ENCODE peak calls at places on chromosome 18, in five cellular contexts. T is A172, L is A673, M is AG04450, K is M059J. G is an unnamed sample.

GRCh38 chr18:79394438-79395307 is 1.1 kb upstream of the NFATC1 start:
- DNase-seq in T (no peak), L (peak), M (no peak), K (peak), G (peak)

GRCh38 chr18:69518989-69519388 is 118.3 kb downstream of the DOK6 start:
- DNase-seq in T (no peak), L (no peak), M (no peak), K (peak), G (no peak)

GRCh38 chr18:69935319-69936190 is 12.1 kb downstream of the CD226 start:
- DNase-seq in T (no peak), L (no peak), M (no peak), K (no peak), G (no peak)

GRCh38 chr18:46917808-46918600 is 602 bp downstream of the KATNAL2 start:
- DNase-seq in T (peak), L (peak), M (no peak), K (peak), G (peak)

GRCh38 chr18:24862225-24862893 is 401.9 kb downstream of the HRH4 start:
- DNase-seq in T (no peak), L (no peak), M (no peak), K (peak), G (no peak)

GRCh38 chr18:57519668-57520424 is 66.7 kb downstream of the FECH start:
- DNase-seq in T (no peak), L (no peak), M (no peak), K (peak), G (no peak)

GRCh38 chr18:46350598-46351172 is 246.5 kb downstream of the HAUS1 start:
- DNase-seq in T (no peak), L (no peak), M (no peak), K (no peak), G (no peak)

GRCh38 chr18:23994361-23994902 is 20.1 kb upstream of the TTC39C start:
- DNase-seq in T (peak), L (peak), M (peak), K (peak), G (peak)

GRCh38 chr18:57154389-57154788 is 7.5 kb downstream of the BOD1L2 start:
- DNase-seq in T (no peak), L (no peak), M (no peak), K (no peak), G (no peak)

GRCh38 chr18:21662591-21662990 is 42.0 kb downstream of the ABHD3 start:
- DNase-seq in T (no peak), L (no peak), M (no peak), K (no peak), G (no peak)

GRCh38 chr18:61199131-61199903 is 133.9 kb upstream of the CDH20 start:
- DNase-seq in T (no peak), L (no peak), M (no peak), K (no peak), G (peak)

GRCh38 chr18:45249306-45249705 is 366.0 kb upstream of the SLC14A2 start:
- DNase-seq in T (no peak), L (no peak), M (no peak), K (no peak), G (no peak)

GRCh38 chr18:37476182-37476581 is 89.4 kb downstream of the CELF4 start:
- DNase-seq in T (no peak), L (peak), M (no peak), K (peak), G (no peak)

GRCh38 chr18:36155960-36156757 is 26.5 kb downstream of the ELP2 start:
- DNase-seq in T (no peak), L (no peak), M (no peak), K (peak), G (no peak)

GRCh38 chr18:13611058-13611615 is 115.2 kb downstream of the FAM210A start:
- DNase-seq in T (no peak), L (peak), M (no peak), K (peak), G (no peak)

GRCh38 chr18:33560686-33561370 is 17.2 kb upstream of the ASXL3 start:
- DNase-seq in T (peak), L (no peak), M (no peak), K (no peak), G (peak)

GRCh38 chr18:41989508-41989907 is 34.5 kb downstream of the PIK3C3 start:
- DNase-seq in T (no peak), L (no peak), M (no peak), K (no peak), G (no peak)

GRCh38 chr18:49473721-49474120 is 13.3 kb upstream of the DYM start:
- DNase-seq in T (no peak), L (no peak), M (no peak), K (no peak), G (no peak)

GRCh38 chr18:396251-396555 is 104.3 kb downstream of the COLEC12 start:
- DNase-seq in T (no peak), L (no peak), M (no peak), K (no peak), G (no peak)

GRCh38 chr18:70337139-70337972 is 48.5 kb downstream of the SOCS6 start:
- DNase-seq in T (peak), L (peak), M (peak), K (peak), G (peak)

GRCh38 chr18:37578886-37579513 is 13.4 kb upstream of the CELF4 start:
- DNase-seq in T (peak), L (peak), M (no peak), K (peak), G (peak)

GRCh38 chr18:73458186-73458964 is 590.6 kb upstream of the NETO1 start:
- DNase-seq in T (no peak), L (peak), M (no peak), K (no peak), G (no peak)

GRCh38 chr18:73638709-73639108 is 508.9 kb downstream of the FBXO15 start:
- DNase-seq in T (peak), L (no peak), M (no peak), K (peak), G (peak)

GRCh38 chr18:50011813-50012445 is 183.0 kb downstream of the MYO5B start:
- DNase-seq in T (no peak), L (no peak), M (peak), K (peak), G (no peak)

GRCh38 chr18:77376043-77376732 is 126.5 kb downstream of the GALR1 start:
- DNase-seq in T (peak), L (no peak), M (no peak), K (no peak), G (no peak)

GRCh38 chr18:24319757-24320156 is 77.9 kb downstream of the OSBPL1A start:
- DNase-seq in T (no peak), L (no peak), M (no peak), K (no peak), G (no peak)

GRCh38 chr18:29096380-29096779 is 919.5 kb upstream of the CDH2 start:
- DNase-seq in T (no peak), L (no peak), M (no peak), K (no peak), G (no peak)

GRCh38 chr18:58792086-58792485 is 72.6 kb upstream of the ZNF532 start:
- DNase-seq in T (no peak), L (no peak), M (no peak), K (no peak), G (no peak)

GRCh38 chr18:13797157-13797611 is 26.8 kb upstream of the MC5R start:
- DNase-seq in T (peak), L (peak), M (no peak), K (peak), G (peak)

GRCh38 chr18:74368901-74369705 is 53.5 kb downstream of the C18orf63 start:
- DNase-seq in T (no peak), L (no peak), M (no peak), K (no peak), G (no peak)

GRCh38 chr18:79855147-79855910 is 57.6 kb downstream of the KCNG2 start:
- DNase-seq in T (no peak), L (no peak), M (no peak), K (peak), G (no peak)

GRCh38 chr18:68152770-68153169 is 562.1 kb downstream of the TMX3 start:
- DNase-seq in T (no peak), L (peak), M (no peak), K (no peak), G (no peak)

GRCh38 chr18:9016819-9017169 is 85.7 kb upstream of the NDUFV2 start:
- DNase-seq in T (no peak), L (no peak), M (no peak), K (no peak), G (no peak)